ENCODE peak calls at places on chromosomes 6 and 20, in six cellular contexts. W, J, Z, O, V and A are unnamed samples.

GRCh38 chr20:8930691-8931090 is 138.2 kb upstream of the PLCB4 start:
- DNase-seq in V (no peak), W (peak), J (no peak), O (no peak), Z (no peak), A (no peak)

GRCh38 chr6:20691185-20691584 is 156.9 kb downstream of the CDKAL1 start:
- DNase-seq in J (no peak), V (no peak), W (no peak), Z (no peak), O (no peak), A (no peak)

GRCh38 chr6:31622678-31623077 is 2.2 kb downstream of the PRRC2A start:
- DNase-seq in O (no peak), W (no peak), J (no peak), Z (no peak), V (no peak), A (no peak)

GRCh38 chr20:1933465-1933870 is 38.3 kb downstream of the SIRPA start:
- DNase-seq in Z (peak), O (no peak), V (no peak), J (no peak), W (peak), A (no peak)

GRCh38 chr6:136494710-136495109 is 55.5 kb downstream of the MAP7 start:
- DNase-seq in V (no peak), W (no peak), Z (no peak), O (no peak), J (no peak), A (no peak)

GRCh38 chr6:139648430-139649000 is 274.1 kb upstream of the CITED2 start:
- DNase-seq in O (no peak), W (no peak), Z (no peak), J (no peak), V (no peak), A (no peak)

GRCh38 chr6:56144538-56145324 is 102.6 kb downstream of the COL21A1 start:
- DNase-seq in Z (peak), O (no peak), V (no peak), W (peak), J (no peak), A (no peak)

GRCh38 chr20:54630582-54630981 is 155.2 kb downstream of the DOK5 start:
- DNase-seq in Z (no peak), J (no peak), O (no peak), W (no peak), V (no peak), A (no peak)

GRCh38 chr20:1431158-1431557 is 35.5 kb downstream of the NSFL1C start:
- DNase-seq in V (no peak), O (no peak), Z (no peak), J (peak), W (no peak), A (no peak)

GRCh38 chr20:22630698-22631097 is 46.3 kb upstream of the FOXA2 start:
- DNase-seq in W (no peak), V (no peak), J (no peak), Z (no peak), O (no peak), A (no peak)

GRCh38 chr6:80535914-80536565 is 429.6 kb downstream of the BCKDHB start:
- DNase-seq in O (no peak), J (no peak), W (peak), V (peak), Z (peak), A (no peak)

GRCh38 chr6:157657754-157658153 is 165.3 kb upstream of the SNX9 start:
- DNase-seq in V (no peak), O (no peak), W (no peak), Z (no peak), J (no peak), A (no peak)

GRCh38 chr6:132354517-132355167 is 46.6 kb downstream of the MOXD1 start:
- DNase-seq in W (no peak), Z (no peak), V (peak), J (peak), O (no peak), A (no peak)

GRCh38 chr6:96520039-96520850 is 1.4 kb upstream of the UFL1 start:
- DNase-seq in W (peak), V (no peak), O (no peak), Z (no peak), J (peak), A (no peak)

GRCh38 chr20:2387180-2387577 is 6.5 kb downstream of the TGM6 start:
- DNase-seq in O (no peak), J (peak), Z (no peak), V (peak), W (peak), A (no peak)

GRCh38 chr6:79077680-79078056 is 386 bp downstream of the PHIP start:
- DNase-seq in V (no peak), O (no peak), Z (peak), W (no peak), J (no peak), A (no peak)

GRCh38 chr6:115770851-115771250 is 289.8 kb downstream of the FRK start:
- DNase-seq in O (no peak), Z (no peak), J (no peak), W (no peak), V (no peak), A (no peak)

GRCh38 chr20:38697306-38697705 is 27.0 kb upstream of the SLC32A1 start:
- DNase-seq in O (no peak), V (no peak), Z (no peak), J (no peak), W (no peak), A (no peak)

GRCh38 chr6:46199387-46199786 is 28.6 kb upstream of the ENPP5 start:
- DNase-seq in W (peak), O (no peak), V (no peak), J (no peak), Z (no peak), A (no peak)

GRCh38 chr6:53168516-53169257 is 20.0 kb upstream of the GCM1 start:
- DNase-seq in V (no peak), O (no peak), J (no peak), Z (peak), W (peak), A (no peak)

GRCh38 chr6:130118236-130118635 is 99.9 kb downstream of the L3MBTL3 start:
- DNase-seq in V (no peak), J (no peak), Z (no peak), W (peak), O (no peak), A (no peak)

GRCh38 chr20:13336308-13337089 is 115.4 kb downstream of the ISM1 start:
- DNase-seq in W (peak), O (no peak), Z (no peak), J (no peak), V (no peak), A (peak)

GRCh38 chr6:35181933-35182612 is 31.7 kb upstream of the SCUBE3 start:
- DNase-seq in W (peak), O (no peak), J (peak), V (peak), Z (peak), A (no peak)

GRCh38 chr20:43389839-43390626 is 67.7 kb upstream of the SRSF6 start:
- DNase-seq in O (no peak), Z (no peak), J (no peak), V (no peak), W (no peak), A (no peak)

GRCh38 chr6:167650730-167651129 is 176.0 kb upstream of the AFDN start:
- DNase-seq in V (no peak), O (no peak), J (no peak), Z (no peak), W (no peak), A (no peak)

GRCh38 chr6:110567957-110568696 is 91.7 kb upstream of the SLC22A16 start:
- DNase-seq in Z (no peak), O (no peak), V (no peak), W (no peak), J (no peak), A (no peak)

GRCh38 chr6:82651845-82652333 is 288.3 kb downstream of the TPBG start:
- DNase-seq in V (no peak), W (no peak), Z (no peak), J (no peak), O (no peak), A (no peak)

GRCh38 chr6:19803331-19804330 is 33.5 kb upstream of the ID4 start:
- DNase-seq in Z (no peak), O (no peak), W (peak), J (no peak), V (no peak), A (no peak)

GRCh38 chr6:42777126-42777822 is 4.6 kb upstream of the BICRAL start:
- DNase-seq in Z (peak), V (no peak), W (peak), J (no peak), O (no peak), A (no peak)

GRCh38 chr6:144953552-144954240 is 668.6 kb downstream of the UTRN start:
- DNase-seq in J (peak), W (peak), V (no peak), Z (peak), O (no peak), A (no peak)

GRCh38 chr6:110703906-110704594 is 111.2 kb downstream of the CDK19 start:
- DNase-seq in Z (peak), W (peak), J (no peak), V (no peak), O (no peak), A (no peak)

GRCh38 chr6:45472383-45472782 is 94.6 kb upstream of the SUPT3H start:
- DNase-seq in J (no peak), W (peak), O (no peak), Z (no peak), V (no peak), A (no peak)

GRCh38 chr20:40262219-40262618 is 426.8 kb downstream of the MAFB start:
- DNase-seq in W (no peak), Z (no peak), O (no peak), V (no peak), J (no peak), A (no peak)

GRCh38 chr6:144921206-144921975 is 636.3 kb downstream of the UTRN start:
- DNase-seq in V (no peak), O (no peak), W (no peak), Z (no peak), J (no peak), A (no peak)